ENCODE peak calls at places on chromosome X, in four cellular contexts. H, O, X and A are unnamed samples.
A peak's percentile ranks its signal among the peaks of the same experiment; 100 is the strongest.

GRCh38 chrX:11564546-11564945 is 101.2 kb downstream of the ARHGAP6 start:
- DNase-seq in H (no peak), O (no peak), X (no peak), A (no peak)

GRCh38 chrX:119094819-119095218 is 22.0 kb downstream of the CT47C1 start:
- DNase-seq in H (no peak), O (no peak), X (no peak), A (no peak)

GRCh38 chrX:1391707-1392375 is at the start of gene SLC25A6:
- DNase-seq in H (peak; percentile 99), O (peak; percentile 91), X (peak; percentile 92), A (peak; percentile 88)

GRCh38 chrX:19650996-19651395 is 135.7 kb upstream of the MAP3K15 start:
- DNase-seq in H (no peak), O (no peak), X (no peak), A (no peak)

GRCh38 chrX:22424919-22425318 is 152.2 kb downstream of the CBLL2 start:
- DNase-seq in H (no peak), O (no peak), X (no peak), A (no peak)

GRCh38 chrX:16870861-16871584 is 861 bp upstream of the RBBP7 start:
- DNase-seq in H (peak; percentile 13), O (no peak), X (no peak), A (no peak)

GRCh38 chrX:2371026-2371778 is 129.6 kb downstream of the DHRSX start:
- DNase-seq in H (peak; percentile 7), O (no peak), X (no peak), A (no peak)

GRCh38 chrX:34880656-34881055 is 61.9 kb upstream of the FAM47B start:
- DNase-seq in H (no peak), O (no peak), X (no peak), A (no peak)

GRCh38 chrX:9604111-9604907 is 139.5 kb downstream of the TBL1X start:
- DNase-seq in H (no peak), O (no peak), X (no peak), A (no peak)

GRCh38 chrX:20969565-20969964 is 404.7 kb upstream of the CNKSR2 start:
- DNase-seq in H (no peak), O (no peak), X (no peak), A (no peak)

GRCh38 chrX:65985922-65986588 is 53.8 kb downstream of the VSIG4 start:
- DNase-seq in H (peak; percentile 49), O (peak; percentile 25), X (peak; percentile 18), A (peak; percentile 55)

GRCh38 chrX:132837971-132838370 is 120.5 kb downstream of the HS6ST2 start:
- DNase-seq in H (no peak), O (no peak), X (no peak), A (no peak)

GRCh38 chrX:76555816-76556215 is 128.3 kb downstream of the MAGEE1 start:
- DNase-seq in H (peak; percentile 19), O (peak; percentile 2), X (peak; percentile 41), A (no peak)

GRCh38 chrX:38891641-38892413 is 90.6 kb downstream of the MID1IP1 start:
- DNase-seq in H (no peak), O (no peak), X (no peak), A (no peak)

GRCh38 chrX:72054776-72055495 is 76.8 kb downstream of the RTL5 start:
- DNase-seq in H (no peak), O (no peak), X (no peak), A (no peak)

GRCh38 chrX:11010476-11010875 is 100.7 kb upstream of the HCCS start:
- DNase-seq in H (no peak), O (no peak), X (no peak), A (no peak)

GRCh38 chrX:1587161-1587560 is 4.2 kb upstream of the AKAP17A start:
- DNase-seq in H (no peak), O (no peak), X (no peak), A (no peak)

GRCh38 chrX:9899640-9900075 is 67.5 kb upstream of the CLDN34 start:
- DNase-seq in H (peak; percentile 32), O (no peak), X (no peak), A (no peak)

GRCh38 chrX:107894038-107894437 is 68.4 kb downstream of the MID2 start:
- DNase-seq in H (peak; percentile 47), O (peak; percentile 35), X (peak; percentile 47), A (peak; percentile 20)

GRCh38 chrX:134444681-134445080 is 15.3 kb upstream of the HPRT1 start:
- DNase-seq in H (no peak), O (no peak), X (no peak), A (no peak)

GRCh38 chrX:97399400-97399799 is 515.7 kb downstream of the RPA4 start:
- DNase-seq in H (peak; percentile 32), O (peak; percentile 25), X (no peak), A (peak; percentile 44)

GRCh38 chrX:7435822-7436221 is 287.9 kb upstream of the PUDP start:
- DNase-seq in H (no peak), O (no peak), X (no peak), A (no peak)

GRCh38 chrX:49291615-49292337 is 11.7 kb upstream of the GAGE10 start:
- DNase-seq in H (peak; percentile 39), O (peak; percentile 21), X (peak; percentile 12), A (no peak)

GRCh38 chrX:19725545-19726102 is 161.8 kb downstream of the SH3KBP1 start:
- DNase-seq in H (no peak), O (no peak), X (no peak), A (no peak)

GRCh38 chrX:19721726-19722370 is 165.6 kb downstream of the SH3KBP1 start:
- DNase-seq in H (no peak), O (no peak), X (no peak), A (no peak)

GRCh38 chrX:138638996-138639395 is 72.5 kb downstream of the FGF13 start:
- DNase-seq in H (no peak), O (no peak), X (no peak), A (no peak)

GRCh38 chrX:82748901-82749505 is 759.1 kb upstream of the POU3F4 start:
- DNase-seq in H (no peak), O (no peak), X (no peak), A (no peak)

GRCh38 chrX:153400146-153401132 is 711 bp downstream of the PNMA6E start:
- DNase-seq in H (peak; percentile 7), O (peak; percentile 68), X (peak; percentile 29), A (no peak)

DNA sequence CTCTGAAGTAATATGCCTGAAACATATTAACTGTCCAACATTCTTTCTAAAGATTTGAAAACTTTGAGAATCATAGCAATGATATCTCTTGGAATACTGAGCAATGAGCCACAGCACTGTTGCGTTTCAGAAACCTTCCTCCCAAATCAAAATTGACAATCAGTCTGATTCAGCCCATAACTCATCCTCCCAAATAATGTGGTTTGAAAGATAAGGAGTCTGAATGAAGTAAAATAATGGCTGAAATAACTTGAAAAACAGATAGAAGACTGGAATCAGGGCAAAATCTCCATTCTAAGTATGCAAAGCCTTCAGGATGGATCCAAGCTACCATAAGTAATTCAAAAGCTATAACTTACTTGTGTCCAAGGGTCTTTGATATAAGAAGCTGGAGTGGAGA is 98.6 kb upstream of the PLS3 start:
- DNase-seq in H (peak; percentile 24), O (no peak), X (no peak), A (no peak)
- TF ChIP-seq MYC in H (no peak), O (no peak), X (no peak), A (no peak)

GRCh38 chrX:45735571-45735970 is 534.9 kb upstream of the DIPK2B start:
- DNase-seq in H (peak; percentile 15), O (no peak), X (no peak), A (no peak)
- TF ChIP-seq MYC in H (no peak), O (no peak), X (no peak), A (no peak)

DNA sequence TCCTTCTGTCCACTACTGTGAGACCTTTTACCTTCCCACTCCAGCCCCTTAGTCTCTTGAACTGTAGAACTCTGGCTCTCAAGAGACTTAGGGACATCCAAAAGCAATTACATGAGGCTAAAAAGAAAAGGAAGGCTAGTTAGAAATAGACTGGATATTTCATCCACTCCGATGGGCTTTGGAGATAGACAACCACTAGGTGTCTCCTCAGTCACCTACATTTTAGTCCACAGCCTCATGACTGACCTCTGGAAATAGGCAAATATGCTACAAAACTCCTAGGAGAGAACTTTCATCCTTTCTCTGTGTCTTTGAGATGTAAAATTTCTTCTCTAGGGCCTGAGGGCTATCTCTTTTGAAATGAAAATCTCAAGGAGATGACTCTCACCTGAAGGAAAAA is 45.1 kb upstream of the LAMP2 start:
- DNase-seq in H (peak; percentile 7), O (peak; percentile 19), X (peak; percentile 32), A (no peak)
- TF ChIP-seq MYC in H (no peak), O (no peak), X (no peak), A (no peak)

GRCh38 chrX:69510914-69511513 is 6.9 kb downstream of the NALF2 start:
- DNase-seq in H (no peak), O (no peak), X (no peak), A (no peak)
- TF ChIP-seq MYC in H (no peak), O (no peak), X (no peak), A (no peak)

GRCh38 chrX:27336466-27337091 is 126.6 kb downstream of the PPP4R3C start:
- DNase-seq in H (peak; percentile 16), O (peak; percentile 1), X (peak; percentile 2), A (no peak)
- TF ChIP-seq MYC in H (no peak), O (no peak), X (no peak), A (no peak)

GRCh38 chrX:46873746-46874145 is 36.9 kb downstream of the RP2 start:
- DNase-seq in H (peak; percentile 39), O (no peak), X (no peak), A (no peak)
- TF ChIP-seq MYC in H (no peak), O (no peak), X (no peak), A (no peak)

GRCh38 chrX:40058719-40059118 is 39.0 kb downstream of the BCOR start:
- DNase-seq in H (no peak), O (no peak), X (no peak), A (no peak)
- TF ChIP-seq MYC in H (no peak), O (no peak), X (no peak), A (no peak)